ENCODE peak calls at places on chromosome 11, in five cellular contexts. One of them, this sample, is unnamed.

GRCh38 chr11:69075421-69076128 is 26.8 kb downstream of the TPCN2 start:
- DNase-seq in IMR-90: peak; percentile 99
- DNase-seq in mesendoderm: no peak
- DNase-seq in neuronal stem cell: no peak
- DNase-seq in H9: no peak
- DNase-seq in this sample: no peak

GRCh38 chr11:34747261-34747660 is 126.4 kb downstream of the EHF start:
- DNase-seq in IMR-90: no peak
- DNase-seq in H9: no peak
- DNase-seq in neuronal stem cell: no peak
- DNase-seq in mesendoderm: no peak
- DNase-seq in this sample: no peak

GRCh38 chr11:46663277-46663940 is 37.0 kb downstream of the ARHGAP1 start:
- DNase-seq in H9: no peak
- DNase-seq in mesendoderm: no peak
- DNase-seq in neuronal stem cell: no peak
- DNase-seq in IMR-90: peak; percentile 30
- DNase-seq in this sample: no peak

GRCh38 chr11:17369685-17370243 is 18.2 kb downstream of the NCR3LG1 start:
- DNase-seq in neuronal stem cell: no peak
- DNase-seq in H9: no peak
- DNase-seq in mesendoderm: no peak
- DNase-seq in IMR-90: no peak
- DNase-seq in this sample: no peak

GRCh38 chr11:35798423-35798822 is 135.8 kb downstream of the TRIM44 start:
- DNase-seq in neuronal stem cell: no peak
- DNase-seq in mesendoderm: no peak
- DNase-seq in H9: no peak
- DNase-seq in IMR-90: peak; percentile 31
- DNase-seq in this sample: no peak

GRCh38 chr11:73410627-73411026 is 34.4 kb downstream of the RELT start:
- DNase-seq in mesendoderm: peak; percentile 37
- DNase-seq in IMR-90: no peak
- DNase-seq in H9: no peak
- DNase-seq in neuronal stem cell: no peak
- DNase-seq in this sample: no peak

GRCh38 chr11:34851916-34852315 is 64.3 kb downstream of the APIP start:
- DNase-seq in neuronal stem cell: no peak
- DNase-seq in IMR-90: no peak
- DNase-seq in mesendoderm: no peak
- DNase-seq in H9: no peak
- DNase-seq in this sample: no peak

GRCh38 chr11:114448749-114449484 is 9.7 kb downstream of the REXO2 start:
- DNase-seq in neuronal stem cell: no peak
- DNase-seq in IMR-90: peak; percentile 54
- DNase-seq in mesendoderm: no peak
- DNase-seq in H9: no peak
- DNase-seq in this sample: no peak

GRCh38 chr11:67278939-67279588 is 10.0 kb upstream of the ANKRD13D start:
- DNase-seq in mesendoderm: no peak
- DNase-seq in neuronal stem cell: no peak
- DNase-seq in H9: no peak
- DNase-seq in IMR-90: no peak
- DNase-seq in this sample: no peak

DNA sequence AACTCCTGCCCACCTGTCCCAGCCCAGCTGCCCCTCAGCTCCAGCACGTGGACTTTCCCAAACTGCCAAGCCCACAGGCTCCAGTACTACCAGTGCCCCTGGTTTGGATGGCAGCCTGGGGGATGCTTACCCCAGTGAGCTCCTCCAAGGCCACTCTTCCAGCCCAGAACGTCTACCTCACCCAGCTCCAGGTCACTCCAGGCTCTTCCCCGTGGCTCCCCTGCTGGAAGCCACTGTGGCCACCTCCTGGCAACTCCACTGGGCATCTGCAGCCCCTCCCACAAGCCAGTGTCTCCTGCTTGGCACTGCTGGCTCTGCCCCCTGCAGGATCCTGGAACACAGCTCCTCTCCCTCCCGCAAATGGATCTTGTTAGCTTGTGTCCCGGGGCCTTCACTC is 29.3 kb downstream of the LMO1 start:
- DNase-seq in mesendoderm: peak; percentile 42
- DNase-seq in H9: peak; percentile 57
- DNase-seq in IMR-90: no peak
- DNase-seq in neuronal stem cell: no peak
- DNase-seq in this sample: no peak
- H2BK5ac ChIP-seq in mesendoderm: no peak overlapping the region
- H2BK5ac ChIP-seq in H9: no peak overlapping the region
- H2BK5ac ChIP-seq in IMR-90: no peak overlapping the region
- H2BK5ac ChIP-seq in neuronal stem cell: no peak overlapping the region
- H2BK5ac ChIP-seq in this sample: no peak overlapping the region

DNA sequence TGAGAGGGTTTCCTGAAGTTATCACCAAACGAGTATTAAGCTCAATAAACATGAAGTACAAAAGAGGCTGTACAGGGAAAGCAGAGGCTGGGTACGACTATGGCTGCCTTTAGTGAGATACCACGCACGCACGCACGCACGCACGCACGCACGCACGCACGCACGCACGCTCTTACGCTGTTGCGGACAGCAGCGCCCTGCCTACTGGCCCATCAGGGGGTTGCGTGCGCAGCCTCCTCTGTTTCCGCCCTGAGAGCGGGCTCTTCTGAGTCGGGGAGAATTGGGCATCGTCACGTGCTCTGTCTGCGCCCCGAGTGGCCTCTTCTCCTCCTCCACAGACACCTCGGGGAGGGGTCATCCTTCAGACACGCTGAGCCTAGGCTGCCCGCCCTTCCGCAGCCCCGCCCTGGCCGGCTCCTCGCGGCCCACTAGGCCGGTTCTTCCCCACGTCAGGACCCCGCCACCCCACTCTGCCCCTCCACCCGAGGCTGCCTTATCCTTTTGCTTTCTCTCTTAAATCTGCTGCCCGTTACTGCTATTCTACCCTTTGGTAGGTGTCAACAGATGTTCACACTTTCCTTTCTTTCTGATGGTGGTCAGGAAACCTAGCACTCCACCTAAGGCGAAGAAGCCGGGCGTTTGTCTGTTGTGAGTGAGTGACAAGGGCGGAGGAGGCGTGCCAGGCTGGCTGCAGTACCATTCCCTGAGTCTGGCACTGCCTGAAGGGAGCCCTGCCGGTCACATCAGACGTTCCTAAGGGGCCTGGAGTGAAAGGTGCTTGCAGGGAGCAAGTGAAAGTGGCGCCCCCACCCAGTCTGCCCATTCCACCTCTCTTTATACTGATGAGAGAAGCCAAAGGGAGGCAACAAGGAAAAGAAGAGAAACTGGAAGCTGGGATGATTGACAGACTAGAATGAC is 300.4 kb upstream of the B3GAT1 start:
- DNase-seq in neuronal stem cell: no peak
- DNase-seq in H9: no peak
- DNase-seq in IMR-90: no peak
- DNase-seq in mesendoderm: no peak
- DNase-seq in this sample: no peak
- H2BK5ac ChIP-seq in neuronal stem cell: no peak overlapping the region
- H2BK5ac ChIP-seq in H9: no peak overlapping the region
- H2BK5ac ChIP-seq in IMR-90: no peak overlapping the region
- H2BK5ac ChIP-seq in mesendoderm: no peak overlapping the region
- H2BK5ac ChIP-seq in this sample: no peak overlapping the region

GRCh38 chr11:63802637-63803414 is 10.4 kb upstream of the SPINDOC start:
- DNase-seq in mesendoderm: peak; percentile 81
- DNase-seq in H9: no peak
- DNase-seq in neuronal stem cell: peak; percentile 57
- DNase-seq in IMR-90: peak; percentile 57
- DNase-seq in this sample: no peak
- H2BK5ac ChIP-seq in mesendoderm: no peak overlapping the region
- H2BK5ac ChIP-seq in H9: no peak overlapping the region
- H2BK5ac ChIP-seq in neuronal stem cell: no peak overlapping the region
- H2BK5ac ChIP-seq in IMR-90: no peak overlapping the region
- H2BK5ac ChIP-seq in this sample: no peak overlapping the region

GRCh38 chr11:62889126-62889483 is 8.4 kb downstream of the SLC3A2 start:
- DNase-seq in IMR-90: no peak
- DNase-seq in H9: no peak
- DNase-seq in neuronal stem cell: no peak
- DNase-seq in mesendoderm: no peak
- DNase-seq in this sample: no peak
- H2BK5ac ChIP-seq in IMR-90: no peak overlapping the region
- H2BK5ac ChIP-seq in H9: no peak overlapping the region
- H2BK5ac ChIP-seq in neuronal stem cell: no peak overlapping the region
- H2BK5ac ChIP-seq in mesendoderm: no peak overlapping the region
- H2BK5ac ChIP-seq in this sample: no peak overlapping the region

This sample was measured in H1.